ENCODE peak calls at places on chromosomes 11 and 22, in ten cellular contexts. One of them, this sample, is unnamed.

GRCh38 chr11:10895285-10895684 is 37.4 kb upstream of the ZBED5 start:
- DNase-seq in endodermal cell: no peak
- DNase-seq in colonic mucosa: no peak
- DNase-seq in suprapubic skin: no peak
- DNase-seq in left ventricle myocardium inferior: no peak
- DNase-seq in uterus: no peak
- DNase-seq in neural progenitor cell: no peak
- DNase-seq in DND-41: no peak
- DNase-seq in K562: no peak
- DNase-seq in right lobe of liver: no peak
- DNase-seq in this sample: no peak

GRCh38 chr11:62752994-62753735 is 795 bp downstream of the ZBTB3 start:
- DNase-seq in endodermal cell: no peak
- DNase-seq in colonic mucosa: peak; percentile 25
- DNase-seq in suprapubic skin: no peak
- DNase-seq in left ventricle myocardium inferior: no peak
- DNase-seq in uterus: no peak
- DNase-seq in neural progenitor cell: no peak
- DNase-seq in DND-41: no peak
- DNase-seq in K562: no peak
- DNase-seq in right lobe of liver: no peak
- DNase-seq in this sample: no peak

GRCh38 chr11:122093731-122094130 is 22.3 kb downstream of the BLID start:
- DNase-seq in endodermal cell: no peak
- DNase-seq in colonic mucosa: no peak
- DNase-seq in suprapubic skin: no peak
- DNase-seq in left ventricle myocardium inferior: no peak
- DNase-seq in uterus: no peak
- DNase-seq in neural progenitor cell: no peak
- DNase-seq in DND-41: no peak
- DNase-seq in K562: no peak
- DNase-seq in right lobe of liver: no peak
- DNase-seq in this sample: no peak

GRCh38 chr22:43490311-43490710 is 78.5 kb downstream of the MPPED1 start:
- DNase-seq in endodermal cell: no peak
- DNase-seq in colonic mucosa: no peak
- DNase-seq in suprapubic skin: no peak
- DNase-seq in left ventricle myocardium inferior: no peak
- DNase-seq in uterus: no peak
- DNase-seq in neural progenitor cell: no peak
- DNase-seq in DND-41: no peak
- DNase-seq in K562: no peak
- DNase-seq in right lobe of liver: no peak
- DNase-seq in this sample: no peak

GRCh38 chr11:27995082-27995481 is 112.9 kb downstream of the KIF18A start:
- DNase-seq in endodermal cell: no peak
- DNase-seq in colonic mucosa: no peak
- DNase-seq in suprapubic skin: no peak
- DNase-seq in left ventricle myocardium inferior: no peak
- DNase-seq in uterus: no peak
- DNase-seq in neural progenitor cell: no peak
- DNase-seq in DND-41: no peak
- DNase-seq in K562: no peak
- DNase-seq in right lobe of liver: no peak
- DNase-seq in this sample: no peak

GRCh38 chr11:95283653-95284052 is 52.7 kb upstream of the SESN3 start:
- DNase-seq in endodermal cell: no peak
- DNase-seq in colonic mucosa: no peak
- DNase-seq in suprapubic skin: no peak
- DNase-seq in left ventricle myocardium inferior: no peak
- DNase-seq in uterus: no peak
- DNase-seq in neural progenitor cell: no peak
- DNase-seq in DND-41: no peak
- DNase-seq in K562: no peak
- DNase-seq in right lobe of liver: no peak
- DNase-seq in this sample: no peak

GRCh38 chr22:37061611-37062365 is 10.2 kb downstream of the KCTD17 start:
- DNase-seq in endodermal cell: no peak
- DNase-seq in colonic mucosa: no peak
- DNase-seq in suprapubic skin: no peak
- DNase-seq in left ventricle myocardium inferior: no peak
- DNase-seq in uterus: no peak
- DNase-seq in neural progenitor cell: no peak
- DNase-seq in DND-41: no peak
- DNase-seq in K562: no peak
- DNase-seq in right lobe of liver: no peak
- DNase-seq in this sample: no peak

GRCh38 chr22:28034145-28034759 is 115.2 kb upstream of the PITPNB start:
- DNase-seq in endodermal cell: peak; percentile 31
- DNase-seq in colonic mucosa: peak; percentile 3
- DNase-seq in suprapubic skin: no peak
- DNase-seq in left ventricle myocardium inferior: no peak
- DNase-seq in uterus: no peak
- DNase-seq in neural progenitor cell: no peak
- DNase-seq in DND-41: no peak
- DNase-seq in K562: no peak
- DNase-seq in right lobe of liver: no peak
- DNase-seq in this sample: no peak

GRCh38 chr22:28801845-28802594 is 1.7 kb upstream of the XBP1 start:
- DNase-seq in endodermal cell: no peak
- DNase-seq in colonic mucosa: peak; percentile 65
- DNase-seq in suprapubic skin: no peak
- DNase-seq in left ventricle myocardium inferior: no peak
- DNase-seq in uterus: no peak
- DNase-seq in neural progenitor cell: no peak
- DNase-seq in DND-41: peak; percentile 90
- DNase-seq in K562: peak; percentile 63
- DNase-seq in right lobe of liver: peak; percentile 88
- DNase-seq in this sample: no peak

GRCh38 chr11:78202733-78203167 is 14.0 kb downstream of the USP35 start:
- DNase-seq in endodermal cell: no peak
- DNase-seq in colonic mucosa: no peak
- DNase-seq in suprapubic skin: no peak
- DNase-seq in left ventricle myocardium inferior: no peak
- DNase-seq in uterus: no peak
- DNase-seq in neural progenitor cell: no peak
- DNase-seq in DND-41: peak; percentile 84
- DNase-seq in K562: no peak
- DNase-seq in right lobe of liver: no peak
- DNase-seq in this sample: no peak

GRCh38 chr11:115144014-115144413 is 360.2 kb downstream of the CADM1 start:
- DNase-seq in endodermal cell: no peak
- DNase-seq in colonic mucosa: no peak
- DNase-seq in suprapubic skin: no peak
- DNase-seq in left ventricle myocardium inferior: no peak
- DNase-seq in uterus: no peak
- DNase-seq in neural progenitor cell: no peak
- DNase-seq in DND-41: no peak
- DNase-seq in K562: no peak
- DNase-seq in right lobe of liver: no peak
- DNase-seq in this sample: no peak

GRCh38 chr22:19109198-19110063 is 12.8 kb downstream of the DGCR2 start:
- DNase-seq in endodermal cell: no peak
- DNase-seq in colonic mucosa: no peak
- DNase-seq in suprapubic skin: peak; percentile 82
- DNase-seq in left ventricle myocardium inferior: no peak
- DNase-seq in uterus: no peak
- DNase-seq in neural progenitor cell: no peak
- DNase-seq in DND-41: peak; percentile 61
- DNase-seq in K562: peak; percentile 95
- DNase-seq in right lobe of liver: no peak
- DNase-seq in this sample: no peak

DNA sequence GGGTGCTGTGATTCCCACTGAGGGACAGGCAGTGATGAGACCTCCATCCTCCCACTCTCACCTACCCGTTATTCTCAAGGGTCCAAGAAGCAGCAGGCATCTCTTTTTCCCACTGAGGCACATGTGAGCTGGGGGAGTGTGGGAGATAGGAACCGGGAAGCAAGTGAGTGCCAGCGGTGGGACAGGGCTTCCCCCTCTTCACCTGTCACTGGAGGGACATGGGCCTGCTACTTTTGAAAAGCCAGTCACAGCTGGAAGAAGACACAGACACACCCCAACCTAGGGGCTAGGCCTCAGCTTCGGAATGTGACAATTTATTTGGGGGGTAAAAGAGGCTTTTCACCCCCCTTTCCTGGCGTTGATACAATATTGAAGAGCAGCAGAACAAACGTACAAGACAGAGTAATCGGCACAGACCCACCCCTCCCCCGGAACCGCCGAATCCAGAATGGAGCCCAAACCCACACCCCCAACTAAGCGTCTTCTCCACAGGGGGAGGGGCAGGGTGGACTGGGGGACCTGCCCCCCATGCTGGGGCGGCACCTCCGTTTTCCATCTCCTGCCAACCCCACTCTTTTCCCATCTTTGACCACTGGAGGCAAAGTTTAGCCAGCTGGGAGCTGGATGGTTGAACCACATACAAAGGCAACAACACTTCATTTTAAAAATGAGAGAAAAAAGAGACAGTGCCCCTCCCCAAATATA is 10.7 kb downstream of the CBX6 start:
- DNase-seq in endodermal cell: no peak
- DNase-seq in colonic mucosa: no peak
- DNase-seq in suprapubic skin: no peak
- DNase-seq in left ventricle myocardium inferior: no peak
- DNase-seq in uterus: no peak
- DNase-seq in neural progenitor cell: no peak
- DNase-seq in DND-41: no peak
- DNase-seq in K562: no peak
- DNase-seq in right lobe of liver: no peak
- DNase-seq in this sample: no peak
- TF ChIP-seq CTCF in endodermal cell: peak; percentile 55
- TF ChIP-seq CTCF in colonic mucosa: no peak
- TF ChIP-seq CTCF in suprapubic skin: no peak
- TF ChIP-seq CTCF in left ventricle myocardium inferior: no peak
- TF ChIP-seq CTCF in uterus: no peak
- TF ChIP-seq CTCF in neural progenitor cell: peak; percentile 20
- TF ChIP-seq CTCF in DND-41: no peak
- TF ChIP-seq CTCF in K562: peak; percentile 9
- TF ChIP-seq CTCF in right lobe of liver: no peak
- TF ChIP-seq CTCF in this sample: peak; percentile 24

GRCh38 chr11:47412152-47412746 is 3.9 kb downstream of the SLC39A13 start:
- DNase-seq in endodermal cell: peak; percentile 94
- DNase-seq in colonic mucosa: peak; percentile 52
- DNase-seq in suprapubic skin: no peak
- DNase-seq in left ventricle myocardium inferior: peak; percentile 42
- DNase-seq in uterus: no peak
- DNase-seq in neural progenitor cell: peak; percentile 80
- DNase-seq in DND-41: peak; percentile 49
- DNase-seq in K562: peak; percentile 56
- DNase-seq in right lobe of liver: no peak
- DNase-seq in this sample: peak; percentile 65

GRCh38 chr11:47413908-47414684 is 5.7 kb downstream of the SLC39A13 start:
- DNase-seq in endodermal cell: no peak
- DNase-seq in colonic mucosa: no peak
- DNase-seq in suprapubic skin: no peak
- DNase-seq in left ventricle myocardium inferior: no peak
- DNase-seq in uterus: peak; percentile 76
- DNase-seq in neural progenitor cell: peak; percentile 1
- DNase-seq in DND-41: no peak
- DNase-seq in K562: no peak
- DNase-seq in right lobe of liver: no peak
- DNase-seq in this sample: no peak

GRCh38 chr11:47415091-47415854 is 6.9 kb downstream of the SLC39A13 start:
- DNase-seq in endodermal cell: peak; percentile 48
- DNase-seq in colonic mucosa: no peak
- DNase-seq in suprapubic skin: no peak
- DNase-seq in left ventricle myocardium inferior: no peak
- DNase-seq in uterus: no peak
- DNase-seq in neural progenitor cell: peak; percentile 0
- DNase-seq in DND-41: no peak
- DNase-seq in K562: no peak
- DNase-seq in right lobe of liver: no peak
- DNase-seq in this sample: no peak

GRCh38 chr11:47414685-47415070 is 6.3 kb downstream of the SLC39A13 start:
- DNase-seq in endodermal cell: no peak
- DNase-seq in colonic mucosa: no peak
- DNase-seq in suprapubic skin: no peak
- DNase-seq in left ventricle myocardium inferior: no peak
- DNase-seq in uterus: no peak
- DNase-seq in neural progenitor cell: peak; percentile 1
- DNase-seq in DND-41: no peak
- DNase-seq in K562: no peak
- DNase-seq in right lobe of liver: no peak
- DNase-seq in this sample: no peak

GRCh38 chr11:47413351-47413750 is 5.0 kb downstream of the SLC39A13 start:
- DNase-seq in endodermal cell: no peak
- DNase-seq in colonic mucosa: no peak
- DNase-seq in suprapubic skin: no peak
- DNase-seq in left ventricle myocardium inferior: no peak
- DNase-seq in uterus: no peak
- DNase-seq in neural progenitor cell: peak; percentile 0
- DNase-seq in DND-41: no peak
- DNase-seq in K562: no peak
- DNase-seq in right lobe of liver: no peak
- DNase-seq in this sample: no peak
- H3K4me1 ChIP-seq in endodermal cell: no peaks in the 10 kb centered on the region
- H3K4me1 ChIP-seq in colonic mucosa: no peaks in the 10 kb centered on the region
- H3K4me1 ChIP-seq in suprapubic skin: peaks cover 53% of the 10 kb centered on the region
- H3K4me1 ChIP-seq in left ventricle myocardium inferior: peaks cover 77% of the 10 kb centered on the region
- H3K4me1 ChIP-seq in uterus: peaks cover 4% of the 10 kb centered on the region
- H3K4me1 ChIP-seq in neural progenitor cell: no peaks in the 10 kb centered on the region
- H3K4me1 ChIP-seq in DND-41: peaks cover 18% of the 10 kb centered on the region
- H3K4me1 ChIP-seq in K562: peaks cover 5% of the 10 kb centered on the region
- H3K4me1 ChIP-seq in right lobe of liver: no peaks in the 10 kb centered on the region
- H3K4me1 ChIP-seq in this sample: no peaks in the 10 kb centered on the region

GRCh38 chr22:40524392-40525249 is 111.9 kb downstream of the MRTFA start:
- DNase-seq in endodermal cell: no peak
- DNase-seq in colonic mucosa: no peak
- DNase-seq in suprapubic skin: no peak
- DNase-seq in left ventricle myocardium inferior: no peak
- DNase-seq in uterus: no peak
- DNase-seq in neural progenitor cell: no peak
- DNase-seq in DND-41: no peak
- DNase-seq in K562: no peak
- DNase-seq in right lobe of liver: no peak
- DNase-seq in this sample: no peak
- TF ChIP-seq CTCF in endodermal cell: peak; percentile 53
- TF ChIP-seq CTCF in colonic mucosa: no peak
- TF ChIP-seq CTCF in suprapubic skin: no peak
- TF ChIP-seq CTCF in left ventricle myocardium inferior: no peak
- TF ChIP-seq CTCF in uterus: no peak
- TF ChIP-seq CTCF in neural progenitor cell: peak; percentile 14
- TF ChIP-seq CTCF in DND-41: peak; percentile 49
- TF ChIP-seq CTCF in K562: peak; percentile 37
- TF ChIP-seq CTCF in right lobe of liver: peak; percentile 34
- TF ChIP-seq CTCF in this sample: peak; percentile 24

DNA sequence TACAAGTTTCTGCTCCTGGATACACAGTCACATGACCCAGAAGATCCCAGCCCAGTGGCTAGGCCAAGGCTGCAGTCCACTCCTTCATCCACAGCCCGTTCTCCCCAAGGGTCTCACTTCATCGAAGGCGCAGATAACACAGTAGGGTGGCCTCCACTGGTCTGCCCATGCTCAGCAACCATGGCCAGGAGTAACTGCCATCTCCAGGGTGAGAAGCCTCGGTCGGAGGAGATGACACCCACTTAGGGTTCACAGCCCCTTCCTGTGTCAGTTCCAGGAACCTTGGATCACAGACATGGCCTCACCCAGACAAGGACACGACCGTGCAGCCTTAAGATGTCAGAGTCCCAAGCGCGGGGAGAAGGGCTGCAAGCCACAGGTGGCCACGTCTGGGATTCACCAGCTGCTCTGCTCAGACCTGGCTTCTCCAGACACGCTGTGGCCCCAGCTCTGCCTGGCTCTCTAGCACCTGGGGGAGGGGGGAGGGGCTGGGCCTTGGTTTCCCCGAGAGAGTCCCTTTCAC is 2.6 kb downstream of the BET1L start:
- DNase-seq in endodermal cell: peak; percentile 21
- DNase-seq in colonic mucosa: peak; percentile 17
- DNase-seq in suprapubic skin: no peak
- DNase-seq in left ventricle myocardium inferior: no peak
- DNase-seq in uterus: peak; percentile 12
- DNase-seq in neural progenitor cell: no peak
- DNase-seq in DND-41: peak; percentile 4
- DNase-seq in K562: no peak
- DNase-seq in right lobe of liver: peak; percentile 45
- DNase-seq in this sample: no peak
- H3K4me1 ChIP-seq in endodermal cell: peaks cover 33% of the 10 kb centered on the region
- H3K4me1 ChIP-seq in colonic mucosa: peaks cover 13% of the 10 kb centered on the region
- H3K4me1 ChIP-seq in suprapubic skin: peaks cover 46% of the 10 kb centered on the region
- H3K4me1 ChIP-seq in left ventricle myocardium inferior: peaks cover 64% of the 10 kb centered on the region
- H3K4me1 ChIP-seq in uterus: peaks cover 5% of the 10 kb centered on the region
- H3K4me1 ChIP-seq in neural progenitor cell: peaks cover 9% of the 10 kb centered on the region
- H3K4me1 ChIP-seq in DND-41: peaks cover 24% of the 10 kb centered on the region
- H3K4me1 ChIP-seq in K562: peaks cover 30% of the 10 kb centered on the region
- H3K4me1 ChIP-seq in right lobe of liver: peaks cover 3% of the 10 kb centered on the region
- H3K4me1 ChIP-seq in this sample: no peaks in the 10 kb centered on the region

This sample was measured in BE2C.